ENCODE peak calls at places on chromosomes 2 and 18, in ten cellular contexts. One of them, this sample, is unnamed.
A peak's percentile ranks its signal among the peaks of the same experiment; 100 is the strongest.

GRCh38 chr2:145744541-145745386 is 1224.8 kb upstream of the ZEB2 start:
- DNase-seq in ovary: no peak
- DNase-seq in H1: no peak
- DNase-seq in tibial nerve: no peak
- DNase-seq in stomach: no peak
- DNase-seq in GM12878: no peak
- DNase-seq in suprapubic skin: no peak
- DNase-seq in sigmoid colon: no peak
- DNase-seq in transverse colon: no peak
- DNase-seq in HepG2: no peak
- DNase-seq in this sample: no peak

GRCh38 chr2:225566798-225567197 is 167.3 kb downstream of the NYAP2 start:
- DNase-seq in ovary: no peak
- DNase-seq in sigmoid colon: no peak
- DNase-seq in GM12878: no peak
- DNase-seq in transverse colon: no peak
- DNase-seq in tibial nerve: no peak
- DNase-seq in stomach: no peak
- DNase-seq in H1: no peak
- DNase-seq in HepG2: no peak
- DNase-seq in suprapubic skin: no peak
- DNase-seq in this sample: no peak

GRCh38 chr18:6757966-6758365 is 28.4 kb downstream of the ARHGAP28 start:
- DNase-seq in suprapubic skin: no peak
- DNase-seq in tibial nerve: no peak
- DNase-seq in stomach: no peak
- DNase-seq in GM12878: no peak
- DNase-seq in sigmoid colon: no peak
- DNase-seq in HepG2: no peak
- DNase-seq in transverse colon: no peak
- DNase-seq in ovary: no peak
- DNase-seq in H1: no peak
- DNase-seq in this sample: no peak

GRCh38 chr2:85263591-85263990 is 64.2 kb downstream of the TGOLN2 start:
- DNase-seq in suprapubic skin: no peak
- DNase-seq in GM12878: no peak
- DNase-seq in tibial nerve: no peak
- DNase-seq in ovary: no peak
- DNase-seq in stomach: no peak
- DNase-seq in HepG2: no peak
- DNase-seq in sigmoid colon: no peak
- DNase-seq in H1: no peak
- DNase-seq in transverse colon: no peak
- DNase-seq in this sample: no peak

GRCh38 chr18:3262234-3263171 is 570 bp downstream of the MYL12B start:
- DNase-seq in stomach: no peak
- DNase-seq in ovary: no peak
- DNase-seq in tibial nerve: no peak
- DNase-seq in HepG2: no peak
- DNase-seq in H1: peak; percentile 53
- DNase-seq in suprapubic skin: no peak
- DNase-seq in GM12878: no peak
- DNase-seq in transverse colon: no peak
- DNase-seq in sigmoid colon: no peak
- DNase-seq in this sample: no peak

GRCh38 chr2:96642564-96643350 is at the start of gene FER1L5:
- DNase-seq in ovary: peak; percentile 52
- DNase-seq in GM12878: no peak
- DNase-seq in suprapubic skin: no peak
- DNase-seq in sigmoid colon: no peak
- DNase-seq in H1: peak; percentile 72
- DNase-seq in transverse colon: no peak
- DNase-seq in HepG2: no peak
- DNase-seq in stomach: no peak
- DNase-seq in tibial nerve: no peak
- DNase-seq in this sample: no peak

GRCh38 chr2:170843656-170844055 is 27.0 kb downstream of the GAD1 start:
- DNase-seq in tibial nerve: no peak
- DNase-seq in ovary: no peak
- DNase-seq in stomach: no peak
- DNase-seq in HepG2: no peak
- DNase-seq in sigmoid colon: no peak
- DNase-seq in H1: no peak
- DNase-seq in GM12878: no peak
- DNase-seq in transverse colon: no peak
- DNase-seq in suprapubic skin: no peak
- DNase-seq in this sample: no peak

GRCh38 chr2:127906206-127906926 is 20.6 kb upstream of the AMMECR1L start:
- DNase-seq in tibial nerve: no peak
- DNase-seq in transverse colon: no peak
- DNase-seq in ovary: no peak
- DNase-seq in sigmoid colon: peak; percentile 54
- DNase-seq in HepG2: no peak
- DNase-seq in GM12878: no peak
- DNase-seq in H1: peak; percentile 57
- DNase-seq in suprapubic skin: no peak
- DNase-seq in stomach: no peak
- DNase-seq in this sample: no peak

DNA sequence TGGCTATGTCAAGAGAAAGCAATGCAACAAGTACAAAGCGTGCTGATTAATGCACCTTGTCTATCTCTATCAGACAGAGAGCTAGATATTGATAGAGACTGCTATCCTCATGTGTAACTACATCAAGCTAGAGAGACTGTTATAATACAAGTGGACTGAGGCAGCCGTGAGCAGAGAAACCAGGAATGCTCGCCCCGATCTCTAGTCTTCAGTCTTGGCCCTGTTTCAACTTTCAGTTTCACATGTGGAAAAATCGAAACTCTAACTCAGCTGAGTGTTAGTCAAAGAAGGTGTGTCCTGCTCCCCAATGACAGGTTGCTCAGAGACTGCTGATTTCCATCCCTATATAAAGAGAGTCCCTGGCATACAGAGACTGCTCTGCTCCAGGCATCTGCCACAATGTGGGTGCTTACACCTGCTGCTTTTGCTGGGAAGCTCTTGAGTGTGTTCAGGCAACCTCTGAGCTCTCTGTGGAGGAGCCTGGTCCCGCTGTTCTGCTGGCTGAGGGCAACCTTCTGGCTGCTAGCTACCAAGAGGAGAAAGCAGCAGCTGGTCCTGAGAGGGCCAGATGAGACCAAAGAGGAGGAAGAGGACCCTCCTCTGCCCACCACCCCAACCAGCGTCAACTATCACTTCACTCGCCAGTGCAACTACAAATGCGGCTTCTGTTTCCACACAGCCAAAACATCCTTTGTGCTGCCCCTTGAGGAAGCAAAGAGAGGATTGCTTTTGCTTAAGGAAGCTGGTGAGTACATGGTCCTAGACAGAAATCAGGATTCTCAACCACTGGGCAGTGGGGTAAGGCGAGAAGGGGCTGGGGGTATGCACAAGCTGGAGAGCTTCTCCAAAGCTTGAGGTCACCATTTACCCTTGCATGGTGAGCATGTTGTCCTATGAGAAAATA is at the start of gene RSAD2:
- DNase-seq in HepG2: peak; percentile 31
- DNase-seq in GM12878: peak; percentile 15
- DNase-seq in transverse colon: peak; percentile 22
- DNase-seq in H1: no peak
- DNase-seq in stomach: peak; percentile 40
- DNase-seq in ovary: peak; percentile 32
- DNase-seq in tibial nerve: peak; percentile 33
- DNase-seq in sigmoid colon: no peak
- DNase-seq in suprapubic skin: no peak
- DNase-seq in this sample: no peak
- H3K4me3 ChIP-seq in HepG2: peak within 1 kb of the TSS; percentile 25
- H3K4me3 ChIP-seq in GM12878: peak within 1 kb of the TSS; percentile 39
- H3K4me3 ChIP-seq in transverse colon: peak within 1 kb of the TSS; percentile 24
- H3K4me3 ChIP-seq in H1: no peak within 1 kb of the TSS
- H3K4me3 ChIP-seq in stomach: peak within 1 kb of the TSS; percentile 50
- H3K4me3 ChIP-seq in ovary: peak within 1 kb of the TSS; percentile 50
- H3K4me3 ChIP-seq in tibial nerve: peak within 1 kb of the TSS; percentile 39
- H3K4me3 ChIP-seq in sigmoid colon: peak within 1 kb of the TSS; percentile 28
- H3K4me3 ChIP-seq in suprapubic skin: peak within 1 kb of the TSS; percentile 48
- H3K4me3 ChIP-seq in this sample: peak within 1 kb of the TSS; percentile 61

DNA sequence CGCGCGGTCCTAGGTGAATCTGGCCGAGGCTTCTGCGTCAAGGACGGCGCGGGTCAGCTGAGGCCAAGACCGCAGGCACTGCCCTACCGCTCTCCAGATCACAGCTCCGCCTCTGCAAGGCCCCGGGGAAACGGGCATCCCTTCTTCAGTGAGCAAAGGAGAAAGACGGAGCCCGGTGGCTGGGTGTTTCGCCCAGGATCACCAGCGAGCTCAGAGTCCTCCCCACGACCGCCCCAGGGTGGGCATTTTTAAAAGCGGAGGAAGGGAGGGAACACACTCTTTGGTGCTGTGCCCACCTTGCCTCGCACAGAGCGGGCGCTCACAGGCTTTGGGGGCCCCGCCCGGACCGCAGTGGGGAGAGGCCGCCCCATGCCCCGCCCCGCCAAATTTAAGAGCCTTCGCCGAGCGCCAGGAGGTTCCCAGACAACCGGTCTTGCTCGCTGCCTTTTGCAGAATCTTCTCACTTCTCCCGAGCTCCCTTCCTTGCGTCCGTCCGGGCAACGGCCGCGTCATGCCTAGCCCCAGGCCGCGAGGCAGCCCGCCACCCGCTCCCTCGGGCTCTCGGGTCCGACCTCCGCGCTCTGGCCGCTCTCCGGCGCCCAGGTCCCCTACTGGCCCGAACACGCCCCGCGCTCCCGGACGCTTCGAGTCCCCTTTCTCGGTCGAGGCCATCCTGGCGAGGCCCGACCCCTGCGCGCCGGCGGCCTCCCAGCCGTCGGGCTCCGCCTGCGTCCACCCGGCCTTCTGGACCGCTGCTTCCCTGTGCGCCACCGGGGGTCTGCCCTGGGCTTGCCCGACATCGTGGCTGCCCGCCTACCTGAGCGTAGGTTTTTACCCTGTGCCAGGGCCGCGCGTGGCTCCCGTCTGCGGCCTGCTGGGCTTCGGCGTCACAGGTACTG is at the start of gene NOTO:
- DNase-seq in HepG2: no peak
- DNase-seq in tibial nerve: no peak
- DNase-seq in sigmoid colon: no peak
- DNase-seq in suprapubic skin: no peak
- DNase-seq in ovary: no peak
- DNase-seq in GM12878: no peak
- DNase-seq in stomach: no peak
- DNase-seq in H1: peak; percentile 81
- DNase-seq in transverse colon: no peak
- DNase-seq in this sample: peak; percentile 86
- H3K27me3 ChIP-seq in HepG2: no peaks in the 10 kb centered on the region
- H3K27me3 ChIP-seq in tibial nerve: peaks cover 3% of the 10 kb centered on the region
- H3K27me3 ChIP-seq in sigmoid colon: peaks cover 21% of the 10 kb centered on the region
- H3K27me3 ChIP-seq in suprapubic skin: peaks cover 80% of the 10 kb centered on the region
- H3K27me3 ChIP-seq in ovary: peaks cover 8% of the 10 kb centered on the region
- H3K27me3 ChIP-seq in GM12878: peaks cover 3% of the 10 kb centered on the region
- H3K27me3 ChIP-seq in stomach: peaks cover 13% of the 10 kb centered on the region
- H3K27me3 ChIP-seq in H1: peaks cover 31% of the 10 kb centered on the region
- H3K27me3 ChIP-seq in transverse colon: peaks cover 80% of the 10 kb centered on the region
- H3K27me3 ChIP-seq in this sample: peaks cover 17% of the 10 kb centered on the region

DNA sequence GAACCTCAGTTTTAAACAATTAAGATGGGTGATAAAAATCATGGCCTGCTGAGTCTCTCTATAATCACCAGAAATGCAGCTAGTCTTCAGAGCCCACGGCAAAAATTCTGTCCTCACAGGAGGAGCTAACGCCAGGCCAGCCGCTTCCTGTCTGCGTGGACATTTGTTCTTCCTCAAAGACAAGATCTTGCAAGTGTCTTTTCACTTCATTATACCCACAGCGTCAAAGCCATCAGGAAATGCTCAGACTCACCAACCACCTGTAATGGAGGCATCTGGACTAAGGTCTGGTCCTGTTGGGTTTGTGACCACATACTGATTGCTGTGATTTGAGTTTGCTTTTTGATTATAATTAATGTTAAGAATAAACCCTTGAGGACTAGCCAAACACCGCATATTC is 473.8 kb upstream of the MC4R start:
- DNase-seq in GM12878: no peak
- DNase-seq in HepG2: no peak
- DNase-seq in tibial nerve: no peak
- DNase-seq in ovary: no peak
- DNase-seq in suprapubic skin: no peak
- DNase-seq in stomach: no peak
- DNase-seq in H1: no peak
- DNase-seq in sigmoid colon: no peak
- DNase-seq in transverse colon: no peak
- DNase-seq in this sample: no peak
- TF ChIP-seq EP300 in GM12878: no peak
- TF ChIP-seq EP300 in HepG2: no peak
- TF ChIP-seq EP300 in tibial nerve: no peak
- TF ChIP-seq EP300 in ovary: no peak
- TF ChIP-seq EP300 in suprapubic skin: no peak
- TF ChIP-seq EP300 in stomach: no peak
- TF ChIP-seq EP300 in H1: no peak
- TF ChIP-seq EP300 in sigmoid colon: no peak
- TF ChIP-seq EP300 in transverse colon: no peak
- TF ChIP-seq EP300 in this sample: no peak

GRCh38 chr2:9003366-9003615 is 193 bp downstream of the MBOAT2 start:
- DNase-seq in sigmoid colon: peak; percentile 63
- DNase-seq in GM12878: no peak
- DNase-seq in transverse colon: no peak
- DNase-seq in HepG2: no peak
- DNase-seq in ovary: no peak
- DNase-seq in suprapubic skin: no peak
- DNase-seq in tibial nerve: no peak
- DNase-seq in H1: no peak
- DNase-seq in stomach: no peak
- DNase-seq in this sample: no peak

GRCh38 chr2:9001778-9002177 is 1.7 kb downstream of the MBOAT2 start:
- DNase-seq in ovary: no peak
- DNase-seq in HepG2: no peak
- DNase-seq in tibial nerve: no peak
- DNase-seq in stomach: no peak
- DNase-seq in suprapubic skin: no peak
- DNase-seq in sigmoid colon: no peak
- DNase-seq in H1: no peak
- DNase-seq in transverse colon: no peak
- DNase-seq in GM12878: no peak
- DNase-seq in this sample: no peak

GRCh38 chr2:9002637-9003365 is 683 bp downstream of the MBOAT2 start:
- DNase-seq in HepG2: no peak
- DNase-seq in tibial nerve: no peak
- DNase-seq in sigmoid colon: peak; percentile 63
- DNase-seq in GM12878: no peak
- DNase-seq in suprapubic skin: peak; percentile 65
- DNase-seq in ovary: peak; percentile 17
- DNase-seq in H1: peak; percentile 59
- DNase-seq in transverse colon: peak; percentile 23
- DNase-seq in stomach: no peak
- DNase-seq in this sample: peak; percentile 87

GRCh38 chr2:9001229-9001628 is 2.3 kb downstream of the MBOAT2 start:
- DNase-seq in HepG2: no peak
- DNase-seq in tibial nerve: no peak
- DNase-seq in stomach: no peak
- DNase-seq in transverse colon: peak; percentile 23
- DNase-seq in GM12878: no peak
- DNase-seq in suprapubic skin: no peak
- DNase-seq in H1: no peak
- DNase-seq in ovary: no peak
- DNase-seq in sigmoid colon: no peak
- DNase-seq in this sample: no peak

DNA sequence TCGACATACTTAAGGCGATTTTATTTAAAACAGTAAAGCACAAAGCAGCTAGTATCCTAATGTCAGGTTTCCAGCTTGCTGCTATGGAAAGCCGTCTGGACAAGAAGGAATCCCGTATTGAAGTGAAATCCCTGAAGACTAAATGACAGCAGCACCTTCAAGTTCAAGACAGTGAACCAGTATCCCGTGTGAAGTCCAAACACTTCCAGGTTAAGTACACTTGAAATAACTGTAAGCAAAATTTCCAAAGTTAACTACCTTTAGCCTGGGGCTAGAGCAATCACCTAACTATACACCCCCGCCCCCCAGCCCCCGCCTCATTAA is 1.2 kb downstream of the MBOAT2 start:
- DNase-seq in ovary: no peak
- DNase-seq in tibial nerve: no peak
- DNase-seq in transverse colon: no peak
- DNase-seq in suprapubic skin: no peak
- DNase-seq in HepG2: no peak
- DNase-seq in H1: no peak
- DNase-seq in GM12878: no peak
- DNase-seq in stomach: no peak
- DNase-seq in sigmoid colon: no peak
- DNase-seq in this sample: no peak
- H3K4me3 ChIP-seq in ovary: peak overlapping the region; percentile 47
- H3K4me3 ChIP-seq in tibial nerve: peak overlapping the region; percentile 64
- H3K4me3 ChIP-seq in transverse colon: no peak overlapping the region
- H3K4me3 ChIP-seq in suprapubic skin: peak overlapping the region; percentile 78
- H3K4me3 ChIP-seq in HepG2: no peak overlapping the region
- H3K4me3 ChIP-seq in H1: peak overlapping the region; percentile 75
- H3K4me3 ChIP-seq in GM12878: peak overlapping the region; percentile 71
- H3K4me3 ChIP-seq in stomach: peak overlapping the region; percentile 87
- H3K4me3 ChIP-seq in sigmoid colon: peak overlapping the region; percentile 48
- H3K4me3 ChIP-seq in this sample: peak overlapping the region; percentile 89

This sample was measured in upper lobe of left lung.